ENCODE peak calls at places on chromosomes 5 and 9, in eight cellular contexts. One of them, this sample, is unnamed.

GRCh38 chr5:59615272-59615671 is 278.3 kb downstream of the PDE4D start:
- DNase-seq in Calu3: no peak
- DNase-seq in GM12864: no peak
- DNase-seq in A549: no peak
- DNase-seq in cardiac muscle cell: peak
- DNase-seq in H9: no peak
- DNase-seq in neural crest cell: no peak
- DNase-seq in endothelial cell: no peak
- DNase-seq in this sample: no peak

GRCh38 chr5:38467353-38468040 is 88.9 kb downstream of the LIFR start:
- DNase-seq in Calu3: no peak
- DNase-seq in GM12864: no peak
- DNase-seq in A549: no peak
- DNase-seq in cardiac muscle cell: peak
- DNase-seq in H9: no peak
- DNase-seq in neural crest cell: no peak
- DNase-seq in endothelial cell: no peak
- DNase-seq in this sample: no peak

GRCh38 chr9:15746905-15747304 is 194.1 kb downstream of the CCDC171 start:
- DNase-seq in Calu3: no peak
- DNase-seq in GM12864: no peak
- DNase-seq in A549: no peak
- DNase-seq in cardiac muscle cell: no peak
- DNase-seq in H9: peak
- DNase-seq in neural crest cell: no peak
- DNase-seq in endothelial cell: no peak
- DNase-seq in this sample: no peak

GRCh38 chr5:153352685-153353219 is 137.7 kb upstream of the GRIA1 start:
- DNase-seq in Calu3: peak
- DNase-seq in GM12864: no peak
- DNase-seq in A549: no peak
- DNase-seq in cardiac muscle cell: no peak
- DNase-seq in H9: no peak
- DNase-seq in neural crest cell: no peak
- DNase-seq in endothelial cell: no peak
- DNase-seq in this sample: peak

GRCh38 chr5:68368686-68369359 is 153.3 kb downstream of the PIK3R1 start:
- DNase-seq in Calu3: peak
- DNase-seq in GM12864: no peak
- DNase-seq in A549: no peak
- DNase-seq in cardiac muscle cell: no peak
- DNase-seq in H9: no peak
- DNase-seq in neural crest cell: no peak
- DNase-seq in endothelial cell: no peak
- DNase-seq in this sample: peak

GRCh38 chr9:119307471-119307870 is 61.8 kb downstream of the BRINP1 start:
- DNase-seq in Calu3: no peak
- DNase-seq in GM12864: no peak
- DNase-seq in A549: no peak
- DNase-seq in cardiac muscle cell: no peak
- DNase-seq in H9: no peak
- DNase-seq in neural crest cell: no peak
- DNase-seq in endothelial cell: no peak
- DNase-seq in this sample: no peak

GRCh38 chr9:105281926-105282325 is 37.5 kb downstream of the SLC44A1 start:
- DNase-seq in Calu3: no peak
- DNase-seq in GM12864: no peak
- DNase-seq in A549: no peak
- DNase-seq in cardiac muscle cell: no peak
- DNase-seq in H9: no peak
- DNase-seq in neural crest cell: no peak
- DNase-seq in endothelial cell: no peak
- DNase-seq in this sample: no peak

GRCh38 chr9:13555516-13555915 is 276.0 kb upstream of the MPDZ start:
- DNase-seq in Calu3: no peak
- DNase-seq in GM12864: no peak
- DNase-seq in A549: no peak
- DNase-seq in cardiac muscle cell: no peak
- DNase-seq in H9: no peak
- DNase-seq in neural crest cell: no peak
- DNase-seq in endothelial cell: no peak
- DNase-seq in this sample: no peak

GRCh38 chr9:91782711-91783214 is 167.3 kb downstream of the ROR2 start:
- DNase-seq in Calu3: no peak
- DNase-seq in GM12864: no peak
- DNase-seq in A549: no peak
- DNase-seq in cardiac muscle cell: no peak
- DNase-seq in H9: no peak
- DNase-seq in neural crest cell: no peak
- DNase-seq in endothelial cell: no peak
- DNase-seq in this sample: no peak

GRCh38 chr5:95841914-95842812 is 19.6 kb upstream of the GLRX start:
- DNase-seq in Calu3: no peak
- DNase-seq in GM12864: no peak
- DNase-seq in A549: peak
- DNase-seq in cardiac muscle cell: peak
- DNase-seq in H9: no peak
- DNase-seq in neural crest cell: no peak
- DNase-seq in endothelial cell: no peak
- DNase-seq in this sample: no peak

GRCh38 chr9:136223871-136224640 is 19.1 kb upstream of the LHX3 start:
- DNase-seq in Calu3: no peak
- DNase-seq in GM12864: no peak
- DNase-seq in A549: no peak
- DNase-seq in cardiac muscle cell: no peak
- DNase-seq in H9: no peak
- DNase-seq in neural crest cell: no peak
- DNase-seq in endothelial cell: no peak
- DNase-seq in this sample: no peak

GRCh38 chr5:144247131-144247530 is 76.5 kb downstream of the KCTD16 start:
- DNase-seq in Calu3: no peak
- DNase-seq in GM12864: no peak
- DNase-seq in A549: no peak
- DNase-seq in cardiac muscle cell: no peak
- DNase-seq in H9: no peak
- DNase-seq in neural crest cell: no peak
- DNase-seq in endothelial cell: no peak
- DNase-seq in this sample: no peak

GRCh38 chr9:79026311-79026710 is 545.5 kb upstream of the TLE4 start:
- DNase-seq in Calu3: no peak
- DNase-seq in GM12864: peak
- DNase-seq in A549: no peak
- DNase-seq in cardiac muscle cell: no peak
- DNase-seq in H9: peak
- DNase-seq in neural crest cell: no peak
- DNase-seq in endothelial cell: no peak
- DNase-seq in this sample: no peak

GRCh38 chr9:70133253-70134208 is 89.9 kb downstream of the MAMDC2 start:
- DNase-seq in Calu3: no peak
- DNase-seq in GM12864: no peak
- DNase-seq in A549: no peak
- DNase-seq in cardiac muscle cell: peak
- DNase-seq in H9: no peak
- DNase-seq in neural crest cell: no peak
- DNase-seq in endothelial cell: no peak
- DNase-seq in this sample: no peak

GRCh38 chr5:72818866-72819534 is 2.5 kb downstream of the TNPO1 start:
- DNase-seq in Calu3: peak
- DNase-seq in GM12864: peak
- DNase-seq in A549: peak
- DNase-seq in cardiac muscle cell: peak
- DNase-seq in H9: peak
- DNase-seq in neural crest cell: peak
- DNase-seq in endothelial cell: peak
- DNase-seq in this sample: peak

GRCh38 chr5:98698359-98698758 is 75.1 kb upstream of the RGMB start:
- DNase-seq in Calu3: no peak
- DNase-seq in GM12864: no peak
- DNase-seq in A549: no peak
- DNase-seq in cardiac muscle cell: peak
- DNase-seq in H9: no peak
- DNase-seq in neural crest cell: no peak
- DNase-seq in endothelial cell: no peak
- DNase-seq in this sample: no peak

GRCh38 chr9:125650271-125650737 is 56.7 kb downstream of the MAPKAP1 start:
- DNase-seq in Calu3: no peak
- DNase-seq in GM12864: peak
- DNase-seq in A549: no peak
- DNase-seq in cardiac muscle cell: peak
- DNase-seq in H9: no peak
- DNase-seq in neural crest cell: no peak
- DNase-seq in endothelial cell: no peak
- DNase-seq in this sample: peak

GRCh38 chr9:115591584-115591984 is 473.6 kb upstream of the TNC start:
- DNase-seq in Calu3: peak
- DNase-seq in GM12864: peak
- DNase-seq in A549: peak
- DNase-seq in cardiac muscle cell: peak
- DNase-seq in H9: peak
- DNase-seq in neural crest cell: peak
- DNase-seq in endothelial cell: no peak
- DNase-seq in this sample: peak

GRCh38 chr5:52692039-52692438 is 95.7 kb upstream of the ITGA1 start:
- DNase-seq in Calu3: no peak
- DNase-seq in GM12864: no peak
- DNase-seq in A549: no peak
- DNase-seq in cardiac muscle cell: no peak
- DNase-seq in H9: no peak
- DNase-seq in neural crest cell: no peak
- DNase-seq in endothelial cell: no peak
- DNase-seq in this sample: no peak

GRCh38 chr9:129568560-129569505 is 52.1 kb downstream of the C9orf50 start:
- DNase-seq in Calu3: peak
- DNase-seq in GM12864: no peak
- DNase-seq in A549: peak
- DNase-seq in cardiac muscle cell: peak
- DNase-seq in H9: peak
- DNase-seq in neural crest cell: peak
- DNase-seq in endothelial cell: peak
- DNase-seq in this sample: peak

GRCh38 chr5:122089614-122090013 is 11.6 kb upstream of the LOX start:
- DNase-seq in Calu3: no peak
- DNase-seq in GM12864: no peak
- DNase-seq in A549: no peak
- DNase-seq in cardiac muscle cell: peak
- DNase-seq in H9: no peak
- DNase-seq in neural crest cell: no peak
- DNase-seq in endothelial cell: no peak
- DNase-seq in this sample: no peak

GRCh38 chr5:122089096-122089495 is 11.0 kb upstream of the LOX start:
- DNase-seq in Calu3: no peak
- DNase-seq in GM12864: no peak
- DNase-seq in A549: no peak
- DNase-seq in cardiac muscle cell: peak
- DNase-seq in H9: no peak
- DNase-seq in neural crest cell: no peak
- DNase-seq in endothelial cell: no peak
- DNase-seq in this sample: no peak

GRCh38 chr5:122093415-122093814 is 15.4 kb upstream of the LOX start:
- DNase-seq in Calu3: no peak
- DNase-seq in GM12864: no peak
- DNase-seq in A549: no peak
- DNase-seq in cardiac muscle cell: peak
- DNase-seq in H9: no peak
- DNase-seq in neural crest cell: no peak
- DNase-seq in endothelial cell: no peak
- DNase-seq in this sample: no peak

GRCh38 chr5:122093861-122094650 is 16.0 kb upstream of the LOX start:
- DNase-seq in Calu3: no peak
- DNase-seq in GM12864: no peak
- DNase-seq in A549: no peak
- DNase-seq in cardiac muscle cell: no peak
- DNase-seq in H9: no peak
- DNase-seq in neural crest cell: no peak
- DNase-seq in endothelial cell: no peak
- DNase-seq in this sample: no peak

DNA sequence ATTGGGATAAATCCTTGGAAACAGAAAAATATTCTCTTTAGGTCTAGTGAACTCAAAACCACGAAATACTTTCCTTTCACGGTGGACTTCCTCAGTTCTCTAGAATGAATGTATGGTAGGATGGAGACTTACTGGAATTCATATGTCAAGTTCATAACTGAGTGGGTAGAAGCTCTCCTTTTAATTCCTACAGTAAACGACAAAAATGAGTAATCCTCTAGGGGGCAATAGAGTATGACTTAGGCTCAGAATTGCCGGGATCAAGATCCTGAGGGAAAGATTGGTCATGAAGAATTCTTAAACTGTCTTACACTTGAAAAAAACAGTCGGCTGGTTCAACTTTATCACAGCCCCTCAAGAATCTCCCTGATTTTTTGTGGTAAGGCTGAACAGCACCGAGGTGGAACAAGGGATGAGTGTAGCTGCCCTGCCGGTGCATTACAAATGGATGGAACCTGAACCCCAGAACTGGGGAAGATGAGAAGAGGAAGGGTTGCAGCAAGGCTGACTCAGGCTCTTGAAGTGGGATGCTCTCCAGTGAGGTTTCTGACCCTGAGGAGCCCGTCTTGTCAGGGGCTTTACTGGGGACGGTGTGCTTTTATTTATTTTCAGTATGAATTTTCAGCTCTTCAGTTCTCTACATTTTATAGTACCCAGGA is 14.0 kb upstream of the LOX start:
- DNase-seq in Calu3: no peak
- DNase-seq in GM12864: no peak
- DNase-seq in A549: peak
- DNase-seq in cardiac muscle cell: peak
- DNase-seq in H9: no peak
- DNase-seq in neural crest cell: no peak
- DNase-seq in endothelial cell: no peak
- DNase-seq in this sample: no peak
- TF ChIP-seq CTCF in Calu3: peak
- TF ChIP-seq CTCF in GM12864: peak
- TF ChIP-seq CTCF in A549: peak
- TF ChIP-seq CTCF in cardiac muscle cell: peak
- TF ChIP-seq CTCF in H9: peak
- TF ChIP-seq CTCF in neural crest cell: peak
- TF ChIP-seq CTCF in endothelial cell: peak
- TF ChIP-seq CTCF in this sample: no peak

GRCh38 chr9:23492126-23493002 is 333.7 kb downstream of the ELAVL2 start:
- DNase-seq in Calu3: peak
- DNase-seq in GM12864: no peak
- DNase-seq in A549: peak
- DNase-seq in cardiac muscle cell: peak
- DNase-seq in H9: peak
- DNase-seq in neural crest cell: peak
- DNase-seq in endothelial cell: peak
- DNase-seq in this sample: no peak
- TF ChIP-seq CTCF in Calu3: no peak
- TF ChIP-seq CTCF in GM12864: peak
- TF ChIP-seq CTCF in A549: peak
- TF ChIP-seq CTCF in cardiac muscle cell: peak
- TF ChIP-seq CTCF in H9: peak
- TF ChIP-seq CTCF in neural crest cell: peak
- TF ChIP-seq CTCF in endothelial cell: peak
- TF ChIP-seq CTCF in this sample: no peak

GRCh38 chr5:54254482-54255198 is 55.7 kb downstream of the ARL15 start:
- DNase-seq in Calu3: no peak
- DNase-seq in GM12864: no peak
- DNase-seq in A549: peak
- DNase-seq in cardiac muscle cell: peak
- DNase-seq in H9: no peak
- DNase-seq in neural crest cell: no peak
- DNase-seq in endothelial cell: no peak
- DNase-seq in this sample: no peak
- TF ChIP-seq CTCF in Calu3: no peak
- TF ChIP-seq CTCF in GM12864: no peak
- TF ChIP-seq CTCF in A549: peak
- TF ChIP-seq CTCF in cardiac muscle cell: peak
- TF ChIP-seq CTCF in H9: peak
- TF ChIP-seq CTCF in neural crest cell: no peak
- TF ChIP-seq CTCF in endothelial cell: no peak
- TF ChIP-seq CTCF in this sample: no peak

GRCh38 chr5:1523793-1524480 is at the start of gene LPCAT1:
- DNase-seq in Calu3: peak
- DNase-seq in GM12864: no peak
- DNase-seq in A549: peak
- DNase-seq in cardiac muscle cell: peak
- DNase-seq in H9: peak
- DNase-seq in neural crest cell: peak
- DNase-seq in endothelial cell: peak
- DNase-seq in this sample: peak
- TF ChIP-seq CTCF in Calu3: peak
- TF ChIP-seq CTCF in GM12864: no peak
- TF ChIP-seq CTCF in A549: no peak
- TF ChIP-seq CTCF in cardiac muscle cell: no peak
- TF ChIP-seq CTCF in H9: peak
- TF ChIP-seq CTCF in neural crest cell: peak
- TF ChIP-seq CTCF in endothelial cell: no peak
- TF ChIP-seq CTCF in this sample: no peak